ENCODE peak calls at places on chromosome 16, in five cellular contexts. G is AG09309, P is neural progenitor cell, Q is heart left ventricle, J is SK-N-SH. X is an unnamed sample.

GRCh38 chr16:27220527-27220926 is 17.2 kb downstream of the KDM8 start:
- DNase-seq in G (no peak), P (no peak), Q (no peak), J (no peak), X (no peak)

GRCh38 chr16:4933871-4934395 is 3.0 kb downstream of the PPL start:
- DNase-seq in G (no peak), P (no peak), Q (no peak), J (no peak), X (no peak)

GRCh38 chr16:17657037-17657436 is 186.3 kb upstream of the XYLT1 start:
- DNase-seq in G (no peak), P (no peak), Q (no peak), J (no peak), X (no peak)

GRCh38 chr16:3431779-3432219 is 11.5 kb downstream of the ZNF597 start:
- DNase-seq in G (no peak), P (no peak), Q (peak), J (peak), X (peak)

GRCh38 chr16:3032624-3033023 is 4.1 kb downstream of the BICDL2 start:
- DNase-seq in G (no peak), P (no peak), Q (no peak), J (no peak), X (peak)

GRCh38 chr16:77290451-77291110 is 91.4 kb downstream of the SYCE1L start:
- DNase-seq in G (no peak), P (no peak), Q (no peak), J (no peak), X (no peak)

GRCh38 chr16:12819126-12820117 is 15.7 kb upstream of the CPPED1 start:
- DNase-seq in G (no peak), P (peak), Q (peak), J (peak), X (peak)

GRCh38 chr16:34801875-34802274 is 1342.5 kb downstream of the TP53TG3F start:
- DNase-seq in G (no peak), P (no peak), Q (no peak), J (peak), X (no peak)

GRCh38 chr16:354971-355441 is 2.5 kb upstream of the AXIN1 start:
- DNase-seq in G (no peak), P (no peak), Q (no peak), J (no peak), X (no peak)

GRCh38 chr16:878886-879285 is 78.4 kb upstream of the GNG13 start:
- DNase-seq in G (no peak), P (no peak), Q (no peak), J (no peak), X (no peak)

DNA sequence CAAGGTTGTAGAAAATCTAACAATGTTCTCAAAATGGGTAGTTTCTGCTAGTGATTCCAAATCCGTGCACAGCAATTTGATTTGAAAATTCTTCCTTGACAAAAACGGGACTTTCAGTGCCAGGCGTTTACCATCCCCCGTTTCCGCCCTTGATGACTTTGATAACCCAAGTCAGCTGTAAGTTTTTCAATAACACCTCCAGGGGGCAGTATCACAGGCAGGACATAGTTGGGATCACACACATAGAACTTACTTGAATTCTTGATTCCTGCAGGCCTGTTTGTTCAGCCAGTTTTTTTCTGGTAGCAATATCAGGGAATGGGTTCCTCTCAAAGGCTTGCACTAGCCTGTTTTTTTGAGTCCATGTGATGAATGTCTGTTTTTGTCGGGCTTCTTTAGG is 5.6 kb downstream of the DUXB start:
- DNase-seq in G (no peak), P (peak), Q (no peak), J (peak), X (peak)
- TF ChIP-seq CTCF in G (no peak), P (peak), Q (peak), J (peak), X (peak)

GRCh38 chr16:82024274-82024673 is 10.8 kb upstream of the HSD17B2 start:
- DNase-seq in G (no peak), P (no peak), Q (no peak), J (no peak), X (no peak)

GRCh38 chr16:82016268-82016667 is 5.0 kb upstream of the SDR42E1 start:
- DNase-seq in G (no peak), P (no peak), Q (no peak), J (peak), X (no peak)

GRCh38 chr16:82016964-82017363 is 5.7 kb upstream of the SDR42E1 start:
- DNase-seq in G (peak), P (no peak), Q (no peak), J (no peak), X (no peak)

GRCh38 chr16:82023206-82023605 is 11.8 kb upstream of the HSD17B2 start:
- DNase-seq in G (no peak), P (no peak), Q (no peak), J (no peak), X (no peak)

GRCh38 chr16:82020051-82020450 is 8.8 kb upstream of the SDR42E1 start:
- DNase-seq in G (no peak), P (no peak), Q (no peak), J (no peak), X (no peak)
- TF ChIP-seq CTCF in G (no peak), P (no peak), Q (no peak), J (no peak), X (no peak)

GRCh38 chr16:70684146-70685060 is 1.4 kb downstream of the MTSS2 start:
- DNase-seq in G (no peak), P (no peak), Q (peak), J (no peak), X (no peak)
- TF ChIP-seq CTCF in G (no peak), P (no peak), Q (no peak), J (no peak), X (no peak)

GRCh38 chr16:8199390-8199789 is 390.9 kb downstream of the TMEM114 start:
- DNase-seq in G (no peak), P (no peak), Q (no peak), J (no peak), X (no peak)

DNA sequence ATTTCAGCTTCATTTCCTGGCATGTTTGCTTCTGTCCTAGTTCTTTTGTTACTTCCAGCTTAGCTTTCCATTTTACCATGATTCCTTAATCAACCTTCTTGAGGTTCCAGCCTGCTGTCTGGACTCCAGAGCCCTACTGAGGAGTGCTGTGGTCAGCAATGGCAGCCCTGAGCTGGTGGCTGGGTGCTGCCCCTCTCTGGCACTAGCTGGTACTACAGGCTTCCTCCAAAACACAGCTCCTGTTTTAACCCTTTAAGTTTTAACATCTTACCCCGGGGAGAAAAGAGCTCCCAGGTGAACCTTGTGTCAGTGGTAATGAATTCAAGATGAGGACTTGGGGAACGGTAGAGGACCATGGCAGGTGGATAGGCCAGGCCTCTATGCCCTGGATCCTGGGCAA is 395.5 kb downstream of the TMEM114 start:
- DNase-seq in G (no peak), P (peak), Q (no peak), J (peak), X (no peak)
- TF ChIP-seq CTCF in G (peak), P (peak), Q (no peak), J (no peak), X (no peak)

GRCh38 chr16:74064120-74064735 is 232.4 kb upstream of the PSMD7 start:
- DNase-seq in G (no peak), P (no peak), Q (no peak), J (peak), X (no peak)
- TF ChIP-seq CTCF in G (no peak), P (no peak), Q (no peak), J (no peak), X (peak)

DNA sequence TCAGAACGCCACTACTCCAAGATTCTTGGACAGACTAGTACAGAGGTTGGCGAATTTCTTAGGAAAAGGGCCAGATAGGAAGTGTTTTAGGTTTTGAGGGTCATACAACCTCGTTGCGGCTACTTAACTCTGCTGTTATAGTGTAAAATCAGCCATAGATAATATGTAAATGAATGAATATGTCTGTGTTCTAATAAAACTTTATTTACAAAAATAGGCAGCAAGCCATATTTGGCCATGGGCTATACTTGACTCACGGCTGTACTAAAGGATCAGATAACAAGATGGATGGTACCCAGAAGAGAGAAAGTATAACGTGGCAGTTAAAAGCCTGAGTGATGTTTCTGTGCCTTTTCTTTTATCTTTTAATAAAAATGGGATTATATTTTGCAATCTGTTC is 125.5 kb downstream of the HS3ST4 start:
- DNase-seq in G (no peak), P (no peak), Q (no peak), J (no peak), X (no peak)
- TF ChIP-seq CTCF in G (no peak), P (no peak), Q (no peak), J (no peak), X (no peak)

DNA sequence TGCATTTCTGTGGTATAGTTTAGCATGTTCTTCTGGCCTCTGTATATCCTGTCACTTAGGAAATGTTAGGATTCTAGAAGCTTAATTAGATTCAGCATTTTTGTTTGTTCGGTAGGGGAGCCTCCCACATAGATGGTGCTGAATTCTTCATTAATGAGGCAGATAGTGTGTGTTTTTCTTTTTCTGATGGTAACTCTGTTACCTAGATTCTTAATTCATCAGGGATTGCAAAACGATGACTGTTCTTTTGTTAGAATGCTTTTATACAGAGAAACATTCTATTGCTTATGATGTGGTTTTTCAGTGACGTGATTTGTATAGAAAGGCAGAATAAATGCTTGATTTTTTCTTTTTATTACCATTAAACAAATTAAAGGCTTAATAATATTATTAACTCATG is 19.0 kb downstream of the BANP start:
- DNase-seq in G (no peak), P (no peak), Q (no peak), J (no peak), X (no peak)
- TF ChIP-seq CTCF in G (no peak), P (no peak), Q (no peak), J (no peak), X (no peak)

GRCh38 chr16:7257026-7257425 is 75.6 kb upstream of the RBFOX1 start:
- DNase-seq in G (no peak), P (no peak), Q (no peak), J (peak), X (no peak)
- TF ChIP-seq CTCF in G (no peak), P (no peak), Q (no peak), J (no peak), X (no peak)

DNA sequence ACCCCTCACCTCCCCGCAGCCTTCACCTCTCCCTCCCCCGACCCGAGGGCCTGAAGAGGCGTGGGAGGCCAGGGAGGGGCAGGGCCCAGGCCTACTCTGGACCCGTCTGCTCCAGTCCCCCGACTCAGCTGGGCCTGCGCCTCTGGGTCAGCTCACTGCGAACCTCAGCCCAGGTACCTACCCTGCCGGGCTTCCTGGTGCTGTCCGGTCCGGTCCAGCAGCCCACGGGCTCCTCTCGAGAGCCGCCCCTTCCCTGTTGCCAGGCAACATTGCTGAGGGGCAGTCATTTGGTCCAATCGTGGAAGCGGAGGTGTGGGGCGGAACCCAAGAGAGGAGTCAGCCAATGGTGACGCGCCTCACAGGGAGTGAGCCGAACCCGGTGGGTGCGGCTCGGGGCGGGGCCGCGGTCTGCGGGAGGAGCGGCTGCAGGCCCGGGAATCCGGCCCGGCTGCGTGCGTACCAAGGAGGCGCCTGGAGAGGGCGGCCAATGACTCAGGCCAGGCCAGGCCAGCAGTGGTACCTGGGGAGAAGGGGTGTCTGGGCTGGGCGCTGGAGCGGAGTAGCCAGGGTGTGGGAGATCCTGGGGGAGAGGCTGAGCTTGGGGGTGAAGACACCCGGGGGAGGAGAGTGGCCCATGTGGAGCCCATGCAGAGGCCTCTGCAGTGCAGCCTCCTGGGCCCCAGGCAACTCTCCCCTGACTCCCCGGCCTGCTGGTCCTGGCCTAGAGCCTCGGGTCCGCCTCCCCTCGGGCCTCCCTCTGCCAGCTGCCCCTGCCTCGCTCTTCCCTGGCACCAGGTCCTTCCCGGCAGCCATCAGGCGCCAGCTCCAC is at the start of gene MEAK7:
- DNase-seq in G (peak), P (peak), Q (peak), J (peak), X (peak)
- TF ChIP-seq CTCF in G (no peak), P (peak), Q (no peak), J (peak), X (peak)

GRCh38 chr16:50369133-50369804 is 481 bp upstream of the BRD7 start:
- DNase-seq in G (no peak), P (no peak), Q (no peak), J (no peak), X (no peak)
- TF ChIP-seq CTCF in G (no peak), P (no peak), Q (no peak), J (no peak), X (no peak)

X was measured in GM13977.